ENCODE peak calls at places on chromosomes 7 and 10, in nine cellular contexts. K is esophagus squamous epithelium, B is Peyer's patch, H is H54, A is stomach, Y is GM12891, G is breast epithelium, J is suprapubic skin, S is tibial nerve. O is an unnamed sample.

GRCh38 chr10:20963056-20963455 is 65.9 kb upstream of the NEBL start:
- DNase-seq in Y (no peak), S (no peak), G (no peak), B (no peak), J (no peak), H (no peak), A (no peak), K (no peak), O (no peak)

GRCh38 chr7:134197342-134197741 is 70.2 kb downstream of the LRGUK start:
- DNase-seq in G (no peak), Y (no peak), S (no peak), H (no peak), B (no peak), J (no peak), K (no peak), A (no peak), O (no peak)

GRCh38 chr7:12895296-12895695 is 207.9 kb downstream of the ARL4A start:
- DNase-seq in H (no peak), G (no peak), K (no peak), J (no peak), S (no peak), Y (no peak), A (no peak), B (no peak), O (no peak)

GRCh38 chr10:33559105-33559504 is 224.6 kb upstream of the NRP1 start:
- DNase-seq in K (no peak), H (peak), B (no peak), A (no peak), S (no peak), Y (no peak), J (no peak), G (no peak), O (no peak)

GRCh38 chr10:12180221-12180974 is 15.3 kb downstream of the NUDT5 start:
- DNase-seq in S (no peak), B (no peak), A (no peak), J (no peak), Y (no peak), K (no peak), G (no peak), H (no peak), O (no peak)

GRCh38 chr7:53800746-53801145 is 741.4 kb upstream of the VSTM2A start:
- DNase-seq in J (no peak), A (no peak), G (no peak), K (no peak), Y (no peak), S (no peak), B (no peak), H (peak), O (no peak)

GRCh38 chr10:119344381-119344780 is 137.0 kb downstream of the GRK5 start:
- DNase-seq in S (no peak), B (no peak), G (no peak), H (no peak), Y (no peak), A (no peak), K (no peak), J (no peak), O (no peak)

GRCh38 chr10:63206997-63207952 is 74.1 kb downstream of the NRBF2 start:
- DNase-seq in A (no peak), H (no peak), Y (no peak), K (no peak), S (no peak), J (no peak), G (no peak), B (no peak), O (no peak)

GRCh38 chr7:17965600-17965999 is 25.3 kb upstream of the SNX13 start:
- DNase-seq in B (no peak), H (no peak), A (no peak), Y (no peak), K (no peak), S (no peak), J (no peak), G (no peak), O (no peak)

GRCh38 chr10:43000651-43001426 is 76.0 kb upstream of the RET start:
- DNase-seq in J (peak), S (no peak), A (no peak), G (no peak), K (no peak), B (peak), H (no peak), Y (peak), O (peak)

GRCh38 chr10:48364659-48365405 is 58.4 kb downstream of the MAPK8 start:
- DNase-seq in S (no peak), K (no peak), G (no peak), Y (no peak), J (no peak), B (no peak), H (no peak), A (no peak), O (no peak)

GRCh38 chr7:42856605-42856987 is 55.3 kb downstream of the C7orf25 start:
- DNase-seq in S (no peak), K (no peak), Y (no peak), G (no peak), J (no peak), B (no peak), H (no peak), A (no peak), O (no peak)

DNA sequence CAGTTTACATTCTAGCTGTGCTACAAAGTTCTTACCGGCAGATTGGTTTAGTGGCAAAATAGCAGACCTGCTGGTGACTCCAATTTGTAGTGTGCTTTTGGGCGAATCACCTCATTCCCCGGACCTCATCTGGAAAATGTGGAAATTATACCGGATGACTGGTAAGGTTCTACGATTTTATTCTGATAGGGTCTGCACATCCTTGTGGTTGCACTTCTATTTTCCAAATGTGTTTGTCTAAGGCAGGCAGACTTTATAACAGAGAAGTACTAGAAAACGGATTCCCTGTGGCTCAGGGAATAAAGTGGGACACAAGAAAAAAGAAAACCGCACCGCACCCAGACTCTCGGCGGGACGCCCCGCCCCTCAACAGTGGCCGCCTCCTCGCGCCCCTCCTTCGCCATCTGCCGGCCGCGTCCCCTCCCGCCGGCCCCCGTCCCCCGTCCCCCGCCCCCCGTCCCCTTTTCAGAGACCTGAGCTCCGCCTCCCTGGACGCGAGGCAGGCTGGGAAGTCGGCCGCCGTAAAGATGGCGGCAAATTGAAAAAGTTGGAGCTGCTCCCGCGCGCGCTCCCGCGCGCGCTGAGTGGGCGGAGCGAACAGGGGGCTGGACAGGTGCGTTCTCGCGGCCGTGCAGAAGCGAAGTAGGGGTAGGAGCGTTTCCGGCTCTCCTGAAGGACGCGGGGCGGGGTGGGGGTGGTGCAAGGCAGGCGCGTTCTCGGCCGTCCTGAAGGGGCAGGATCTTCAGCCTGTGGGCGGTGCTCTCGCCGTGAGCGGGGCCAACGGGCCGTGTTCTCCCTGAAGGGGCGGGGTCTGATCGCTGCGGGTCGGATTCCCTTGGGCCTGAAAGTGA is 531 bp upstream of the CCM2 start:
- DNase-seq in H (peak), J (peak), Y (peak), S (peak), A (peak), G (peak), K (peak), B (peak), O (peak)
- TF ChIP-seq POLR2A in H (peak), J (no peak), Y (no peak), S (peak), A (no peak), G (no peak), K (peak), B (no peak), O (no peak)

GRCh38 chr7:98619450-98620321 is 2.6 kb downstream of the NPTX2 start:
- DNase-seq in K (no peak), J (no peak), S (no peak), A (peak), Y (no peak), B (no peak), G (no peak), H (peak), O (no peak)
- TF ChIP-seq POLR2A in K (no peak), J (no peak), S (no peak), A (no peak), Y (no peak), B (no peak), G (no peak), H (no peak), O (no peak)

GRCh38 chr10:101087965-101088364 is 26.2 kb downstream of the KAZALD1 start:
- DNase-seq in H (no peak), G (no peak), Y (no peak), A (no peak), J (no peak), S (no peak), K (no peak), B (no peak), O (no peak)

GRCh38 chr10:101089520-101090299 is 27.9 kb downstream of the KAZALD1 start:
- DNase-seq in G (no peak), J (no peak), A (no peak), B (no peak), S (no peak), K (no peak), H (no peak), Y (no peak), O (no peak)

GRCh38 chr10:101087376-101087775 is 25.6 kb downstream of the KAZALD1 start:
- DNase-seq in J (no peak), H (no peak), G (no peak), B (no peak), S (no peak), A (no peak), K (no peak), Y (no peak), O (no peak)

GRCh38 chr10:101090597-101090996 is 28.8 kb downstream of the KAZALD1 start:
- DNase-seq in G (no peak), B (no peak), K (no peak), S (no peak), H (no peak), A (no peak), Y (no peak), J (no peak), O (no peak)

GRCh38 chr10:101085846-101086245 is 24.1 kb downstream of the KAZALD1 start:
- DNase-seq in S (no peak), G (no peak), A (no peak), Y (no peak), H (no peak), B (no peak), J (no peak), K (no peak), O (no peak)
- TF ChIP-seq POLR2A in S (no peak), G (no peak), A (no peak), Y (no peak), H (no peak), B (no peak), J (no peak), K (no peak), O (no peak)

GRCh38 chr10:50417486-50417905 is 166.2 kb upstream of the ASAH2 start:
- DNase-seq in J (no peak), Y (no peak), A (no peak), K (no peak), S (no peak), H (no peak), G (no peak), B (no peak), O (no peak)

GRCh38 chr10:50419091-50419490 is 167.8 kb upstream of the ASAH2 start:
- DNase-seq in G (no peak), K (no peak), J (no peak), A (no peak), B (no peak), S (no peak), H (no peak), Y (no peak), O (no peak)

GRCh38 chr10:50419756-50420155 is 168.4 kb upstream of the ASAH2 start:
- DNase-seq in B (no peak), G (no peak), H (no peak), J (no peak), A (no peak), Y (no peak), K (no peak), S (no peak), O (no peak)

GRCh38 chr10:50416885-50417284 is 165.6 kb upstream of the ASAH2 start:
- DNase-seq in H (no peak), B (no peak), J (no peak), K (no peak), A (no peak), Y (no peak), G (no peak), S (no peak), O (no peak)

DNA sequence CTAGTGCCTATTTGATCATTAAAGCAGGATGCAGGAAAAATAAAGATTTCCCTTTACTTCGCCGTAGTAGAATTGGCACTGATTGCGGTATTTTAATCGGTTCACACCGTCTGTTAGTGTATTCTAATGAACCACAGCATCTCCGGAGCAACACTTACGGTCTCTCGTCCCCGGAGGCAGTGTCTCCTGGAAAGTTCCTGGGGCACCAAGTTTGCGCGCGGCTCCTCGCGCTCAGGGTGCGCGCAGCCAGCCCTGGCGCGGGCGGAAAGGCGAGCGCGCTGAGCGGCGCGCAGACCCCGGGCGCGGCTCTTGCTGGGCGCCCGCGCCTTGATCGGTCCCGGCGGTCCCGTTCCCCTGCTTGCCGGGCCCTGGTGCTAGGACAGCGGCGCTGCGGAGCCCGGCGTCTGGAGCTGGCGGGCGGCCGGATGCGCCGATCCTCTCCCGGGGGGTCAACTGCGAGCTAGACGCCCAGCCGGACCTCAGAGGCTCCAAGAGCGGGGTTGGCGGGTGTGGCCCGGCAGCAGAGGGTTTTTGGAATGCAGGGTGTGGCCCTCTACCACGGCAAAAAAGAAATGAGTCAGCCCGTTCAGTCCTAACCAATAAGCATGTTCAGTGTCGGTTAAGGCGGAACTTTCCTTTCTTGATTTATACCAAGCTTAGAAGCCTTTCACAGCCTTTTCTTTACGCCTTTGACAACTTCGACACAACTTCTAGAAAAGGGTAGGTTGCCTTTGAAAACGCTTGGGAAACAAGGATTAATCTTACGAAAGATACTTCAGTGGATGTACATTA is 166.8 kb upstream of the ASAH2 start:
- DNase-seq in B (peak), G (peak), H (peak), Y (peak), A (peak), J (peak), S (peak), K (peak), O (peak)
- TF ChIP-seq POLR2A in B (peak), G (no peak), H (peak), Y (no peak), A (no peak), J (no peak), S (no peak), K (peak), O (no peak)

DNA sequence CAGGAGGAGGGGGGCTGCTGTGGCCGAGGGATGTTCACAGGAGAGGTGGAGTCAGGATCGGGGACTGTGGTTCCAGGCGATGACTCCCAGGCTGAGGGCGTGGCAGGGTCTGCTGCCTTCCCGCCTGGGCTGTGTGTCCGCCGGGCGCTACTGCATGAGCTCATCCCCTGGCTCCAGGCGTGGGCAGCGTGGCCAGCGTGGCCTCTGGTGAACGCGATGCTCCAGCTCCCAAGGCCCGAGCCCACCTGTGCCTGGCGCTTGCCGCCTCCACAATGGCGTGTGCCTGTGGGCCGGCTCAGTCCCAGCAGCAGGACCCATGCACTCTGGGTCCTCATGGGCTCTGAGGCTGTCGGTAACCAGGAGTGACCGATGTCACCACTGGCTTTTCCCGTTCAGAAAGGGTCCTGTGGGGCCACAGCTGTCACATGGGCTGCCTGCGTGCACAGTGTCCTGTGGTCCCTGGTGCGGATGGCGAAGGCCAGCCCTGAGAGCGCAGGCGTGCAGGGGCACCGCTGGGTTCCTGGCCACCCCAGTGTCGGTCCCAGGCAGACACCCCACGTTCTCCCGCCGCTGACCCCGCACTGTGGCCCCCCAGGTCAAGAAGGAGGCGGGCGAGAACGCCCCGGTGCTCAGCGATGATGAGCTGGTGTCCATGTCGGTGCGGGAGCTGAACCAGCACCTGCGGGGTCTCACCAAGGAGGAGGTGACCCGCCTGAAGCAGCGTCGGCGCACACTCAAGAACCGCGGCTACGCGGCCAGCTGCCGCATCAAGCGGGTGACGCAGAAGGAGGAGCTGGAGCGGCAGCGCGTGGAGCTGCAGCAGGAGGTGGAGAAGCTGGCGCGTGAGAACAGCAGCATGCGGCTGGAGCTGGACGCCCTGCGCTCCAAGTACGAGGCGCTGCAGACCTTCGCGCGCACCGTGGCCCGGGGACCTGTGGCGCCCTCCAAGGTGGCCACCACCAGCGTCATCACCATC is 9.1 kb downstream of the MAFK start:
- DNase-seq in S (no peak), Y (no peak), G (no peak), A (no peak), B (no peak), K (no peak), H (no peak), J (no peak), O (no peak)
- TF ChIP-seq POLR2A in S (no peak), Y (no peak), G (no peak), A (no peak), B (no peak), K (no peak), H (no peak), J (no peak), O (no peak)

DNA sequence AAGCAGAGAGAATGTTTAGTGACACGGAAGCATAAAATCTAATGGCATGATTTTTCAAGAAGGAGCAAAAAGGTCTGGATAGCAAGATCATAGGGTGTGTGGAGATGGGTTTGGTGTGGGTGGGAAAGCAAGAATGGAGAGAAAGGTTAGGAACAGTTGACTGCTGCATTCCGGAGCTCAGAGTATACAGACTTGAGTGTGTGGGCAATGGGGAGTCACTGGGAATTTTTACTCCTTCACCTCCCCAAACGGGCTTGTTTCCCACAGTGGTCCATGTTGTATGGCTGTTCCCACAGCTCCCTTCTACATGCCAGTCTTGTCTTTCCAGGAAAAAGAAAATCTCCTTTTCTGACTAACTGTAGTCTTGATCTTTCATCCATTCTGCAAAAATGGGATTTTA is 122.1 kb downstream of the CDK6 start:
- DNase-seq in B (no peak), J (no peak), Y (no peak), K (no peak), A (no peak), S (no peak), G (no peak), H (no peak), O (no peak)
- TF ChIP-seq POLR2A in B (no peak), J (no peak), Y (no peak), K (no peak), A (no peak), S (no peak), G (no peak), H (no peak), O (no peak)

GRCh38 chr7:75695036-75695435 is 43.7 kb downstream of the HIP1 start:
- DNase-seq in J (no peak), K (no peak), Y (no peak), B (no peak), G (no peak), S (no peak), H (no peak), A (no peak), O (no peak)
- TF ChIP-seq POLR2A in J (no peak), K (no peak), Y (no peak), B (no peak), G (no peak), S (no peak), H (no peak), A (no peak), O (no peak)

GRCh38 chr7:5692112-5692844 is 89.2 kb downstream of the RNF216 start:
- DNase-seq in B (peak), K (no peak), Y (no peak), J (peak), G (peak), H (peak), S (peak), A (peak), O (peak)
- TF ChIP-seq POLR2A in B (no peak), K (no peak), Y (no peak), J (no peak), G (no peak), H (no peak), S (no peak), A (no peak), O (no peak)